ENCODE peak calls at places on chromosomes 4 and X, in four cellular contexts. Y is IMR-90, U is GM12878, X is H1. W is an unnamed sample.

GRCh38 chr4:142844782-142845181 is 1.3 kb downstream of the INPP4B start:
- DNase-seq in Y (no peak), U (no peak), X (no peak), W (no peak)

GRCh38 chr4:160180206-160180605 is 1077.3 kb downstream of the RAPGEF2 start:
- DNase-seq in Y (no peak), U (no peak), X (no peak), W (no peak)

GRCh38 chrX:106039920-106040319 is 1.4 kb upstream of the SERPINA7 start:
- DNase-seq in Y (no peak), U (no peak), X (peak; percentile 33), W (no peak)

GRCh38 chr4:128159967-128160366 is 98.9 kb downstream of the LARP1B start:
- DNase-seq in Y (peak; percentile 97), U (no peak), X (no peak), W (no peak)

GRCh38 chr4:93617596-93617995 is 211.0 kb upstream of the ATOH1 start:
- DNase-seq in Y (no peak), U (no peak), X (no peak), W (no peak)

GRCh38 chr4:127188847-127189246 is 443.9 kb upstream of the INTU start:
- DNase-seq in Y (peak; percentile 25), U (no peak), X (no peak), W (no peak)

GRCh38 chr4:118774321-118774720 is 61.6 kb downstream of the SEC24D start:
- DNase-seq in Y (no peak), U (no peak), X (no peak), W (no peak)

GRCh38 chrX:47749185-47749967 is 87.3 kb upstream of the ZNF81 start:
- DNase-seq in Y (peak; percentile 61), U (no peak), X (no peak), W (no peak)

GRCh38 chr4:2794707-2795557 is 2.0 kb downstream of the SH3BP2 start:
- DNase-seq in Y (peak; percentile 79), U (no peak), X (no peak), W (no peak)

GRCh38 chr4:143641406-143641805 is 59.1 kb downstream of the FREM3 start:
- DNase-seq in Y (no peak), U (no peak), X (no peak), W (no peak)

GRCh38 chr4:20124317-20125026 is 127.2 kb upstream of the SLIT2 start:
- DNase-seq in Y (no peak), U (no peak), X (no peak), W (no peak)

GRCh38 chr4:6507345-6507744 is 34.9 kb upstream of the PPP2R2C start:
- DNase-seq in Y (no peak), U (no peak), X (no peak), W (no peak)

GRCh38 chr4:172985552-172985951 is 183.1 kb upstream of the GALNT7 start:
- DNase-seq in Y (no peak), U (no peak), X (no peak), W (no peak)

GRCh38 chr4:7186081-7186480 is 6.3 kb upstream of the SORCS2 start:
- DNase-seq in Y (no peak), U (no peak), X (no peak), W (peak; percentile 50)

GRCh38 chr4:11487139-11487538 is 58.4 kb upstream of the HS3ST1 start:
- DNase-seq in Y (no peak), U (no peak), X (no peak), W (no peak)

GRCh38 chr4:149223659-149224058 is 592.0 kb downstream of the IQCM start:
- DNase-seq in Y (peak; percentile 56), U (no peak), X (no peak), W (no peak)

GRCh38 chr4:35965300-35965699 is 279.0 kb downstream of the ARAP2 start:
- DNase-seq in Y (no peak), U (no peak), X (no peak), W (no peak)

GRCh38 chr4:53908661-53909078 is 155.7 kb downstream of the CHIC2 start:
- DNase-seq in Y (peak; percentile 97), U (peak; percentile 8), X (no peak), W (peak; percentile 16)

GRCh38 chrX:119605398-119605738 is 856 bp downstream of the NKRF start:
- DNase-seq in Y (no peak), U (no peak), X (peak; percentile 46), W (peak; percentile 28)

GRCh38 chr4:122845760-122846159 is 19.1 kb downstream of the FGF2 start:
- DNase-seq in Y (no peak), U (no peak), X (no peak), W (no peak)

GRCh38 chr4:127737295-127737694 is 7.1 kb downstream of the SLC25A31 start:
- DNase-seq in Y (no peak), U (no peak), X (no peak), W (peak; percentile 11)

GRCh38 chr4:94802091-94802490 is 44.3 kb downstream of the BMPR1B start:
- DNase-seq in Y (no peak), U (no peak), X (no peak), W (no peak)

GRCh38 chr4:555566-556275 is 20.4 kb downstream of the TMEM271 start:
- DNase-seq in Y (no peak), U (no peak), X (no peak), W (no peak)

GRCh38 chr4:166996216-166996615 is 238.1 kb downstream of the SPOCK3 start:
- DNase-seq in Y (no peak), U (no peak), X (no peak), W (no peak)

GRCh38 chr4:88215351-88215750 is 56.9 kb upstream of the ABCG2 start:
- DNase-seq in Y (peak; percentile 39), U (no peak), X (no peak), W (no peak)

GRCh38 chr4:7428261-7429068 is 6.3 kb downstream of the PSAPL1 start:
- DNase-seq in Y (no peak), U (no peak), X (peak; percentile 53), W (no peak)

GRCh38 chrX:10486373-10486772 is 134.0 kb downstream of the MID1 start:
- DNase-seq in Y (peak; percentile 84), U (no peak), X (no peak), W (no peak)

GRCh38 chr4:73662709-73663546 is 42.7 kb upstream of the RASSF6 start:
- DNase-seq in Y (peak; percentile 77), U (no peak), X (no peak), W (peak; percentile 19)

GRCh38 chr4:128516568-128516967 is 229.0 kb upstream of the PGRMC2 start:
- DNase-seq in Y (peak; percentile 92), U (peak; percentile 39), X (no peak), W (no peak)

GRCh38 chrX:53184836-53185235 is 40.2 kb downstream of the KDM5C start:
- DNase-seq in Y (peak; percentile 65), U (no peak), X (no peak), W (no peak)

GRCh38 chr4:55830741-55831140 is 11.2 kb downstream of the EXOC1L start:
- DNase-seq in Y (no peak), U (no peak), X (no peak), W (no peak)

GRCh38 chr4:80362578-80363181 is 27.1 kb downstream of the CFAP299 start:
- DNase-seq in Y (peak; percentile 51), U (no peak), X (peak; percentile 74), W (peak; percentile 48)
- TF ChIP-seq CHD1 in Y (no peak), U (no peak), X (no peak), W (no peak)

GRCh38 chr4:76312457-76312856 is 5.9 kb downstream of the STBD1 start:
- DNase-seq in Y (no peak), U (no peak), X (no peak), W (no peak)
- H3K4me1 ChIP-seq in Y (peaks cover 5% of the 10 kb centered on the region), U (no peaks in the 10 kb centered on the region), X (no peaks in the 10 kb centered on the region), W (peaks cover 6% of the 10 kb centered on the region)

GRCh38 chr4:110442788-110443187 is 33.2 kb upstream of the ENPEP start:
- DNase-seq in Y (no peak), U (no peak), X (no peak), W (no peak)

GRCh38 chr4:110442309-110442708 is 33.6 kb upstream of the ENPEP start:
- DNase-seq in Y (no peak), U (no peak), X (no peak), W (no peak)
- TF ChIP-seq CHD1 in Y (no peak), U (no peak), X (no peak), W (no peak)

GRCh38 chrX:40009890-40010289 is 87.9 kb downstream of the BCOR start:
- DNase-seq in Y (no peak), U (no peak), X (peak; percentile 47), W (no peak)
- H3K4me1 ChIP-seq in Y (peaks cover 8% of the 10 kb centered on the region), U (peaks cover 5% of the 10 kb centered on the region), X (peaks cover 26% of the 10 kb centered on the region), W (no peaks in the 10 kb centered on the region)

DNA sequence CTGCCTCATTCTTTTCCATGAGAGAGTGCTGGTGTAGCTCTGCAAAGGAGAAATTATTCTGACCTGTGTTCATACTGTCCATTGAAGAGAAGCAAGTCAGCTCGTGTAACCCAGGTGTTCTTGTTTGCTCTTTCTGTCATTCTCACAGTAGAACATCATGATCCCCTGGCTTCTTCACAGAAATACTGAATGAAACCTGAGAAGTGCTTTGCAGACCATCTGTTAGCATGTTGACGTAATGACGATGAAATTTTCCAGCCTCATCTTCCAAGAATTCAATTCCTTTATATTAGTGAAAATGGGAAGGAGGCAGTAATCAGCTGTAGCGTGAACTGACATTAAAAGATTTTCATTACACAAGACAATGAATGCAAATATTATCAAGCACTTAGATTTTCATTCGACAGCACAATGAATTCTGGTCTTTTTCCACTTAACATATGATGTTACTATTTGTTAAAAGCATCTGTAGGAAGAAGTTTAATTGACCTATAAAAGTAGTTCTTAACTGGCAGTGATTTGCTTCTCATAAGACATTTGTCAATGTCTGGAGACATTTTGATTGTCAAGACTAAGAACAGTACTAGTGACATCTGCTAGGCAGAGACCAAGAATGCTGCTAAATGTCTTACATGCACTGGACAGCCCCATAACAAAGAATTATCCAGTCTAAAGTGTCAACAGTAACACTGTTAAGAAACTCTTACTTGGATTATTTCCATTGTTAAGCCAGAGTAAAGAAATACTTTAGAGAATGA is 246.3 kb downstream of the BANK1 start:
- DNase-seq in Y (peak; percentile 25), U (no peak), X (no peak), W (no peak)
- TF ChIP-seq CHD1 in Y (no peak), U (no peak), X (no peak), W (no peak)

GRCh38 chr4:82357640-82358039 is 16.2 kb downstream of the HNRNPD start:
- DNase-seq in Y (no peak), U (no peak), X (no peak), W (no peak)

GRCh38 chr4:82354788-82355187 is 19.0 kb downstream of the HNRNPD start:
- DNase-seq in Y (no peak), U (no peak), X (no peak), W (no peak)

GRCh38 chr4:82360298-82361177 is 13.3 kb downstream of the HNRNPD start:
- DNase-seq in Y (peak; percentile 29), U (no peak), X (no peak), W (peak; percentile 22)

GRCh38 chr4:82362565-82362964 is 11.2 kb downstream of the HNRNPD start:
- DNase-seq in Y (no peak), U (no peak), X (no peak), W (no peak)

GRCh38 chr4:82358773-82359324 is 14.9 kb downstream of the HNRNPD start:
- DNase-seq in Y (no peak), U (no peak), X (no peak), W (no peak)
- H3K4me1 ChIP-seq in Y (peaks cover 3% of the 10 kb centered on the region), U (peaks cover 3% of the 10 kb centered on the region), X (no peaks in the 10 kb centered on the region), W (peaks cover 5% of the 10 kb centered on the region)

GRCh38 chr4:76704133-76704881 is 193.6 kb downstream of the SOWAHB start:
- DNase-seq in Y (peak; percentile 81), U (no peak), X (no peak), W (no peak)
- TF ChIP-seq CHD1 in Y (no peak), U (no peak), X (no peak), W (no peak)

W was measured in K562.